ENCODE peak calls at places on chromosomes 13 and 19, in four cellular contexts. One of them, this sample, is unnamed.

GRCh38 chr13:23870356-23871146 is 18.6 kb downstream of the MIPEP start:
- DNase-seq in cardiac fibroblast: no peak
- DNase-seq in T-helper 17 cell: no peak
- DNase-seq in kidney: no peak
- DNase-seq in this sample: no peak

GRCh38 chr13:44385401-44385800 is 11.8 kb downstream of the SERP2 start:
- DNase-seq in cardiac fibroblast: no peak
- DNase-seq in T-helper 17 cell: no peak
- DNase-seq in kidney: no peak
- DNase-seq in this sample: no peak

GRCh38 chr19:46080561-46080960 is 39.8 kb upstream of the IGFL4 start:
- DNase-seq in cardiac fibroblast: peak
- DNase-seq in T-helper 17 cell: no peak
- DNase-seq in kidney: no peak
- DNase-seq in this sample: no peak

GRCh38 chr13:42574011-42574410 is at the start of gene TNFSF11:
- DNase-seq in cardiac fibroblast: peak
- DNase-seq in T-helper 17 cell: no peak
- DNase-seq in kidney: peak
- DNase-seq in this sample: no peak

GRCh38 chr13:77184455-77184854 is 142.4 kb downstream of the MYCBP2 start:
- DNase-seq in cardiac fibroblast: no peak
- DNase-seq in T-helper 17 cell: no peak
- DNase-seq in kidney: no peak
- DNase-seq in this sample: no peak

GRCh38 chr19:428144-428543 is 19.2 kb upstream of the C2CD4C start:
- DNase-seq in cardiac fibroblast: no peak
- DNase-seq in T-helper 17 cell: no peak
- DNase-seq in kidney: no peak
- DNase-seq in this sample: no peak

GRCh38 chr13:70755411-70755810 is 647.2 kb upstream of the KLHL1 start:
- DNase-seq in cardiac fibroblast: no peak
- DNase-seq in T-helper 17 cell: no peak
- DNase-seq in kidney: no peak
- DNase-seq in this sample: no peak

GRCh38 chr19:34317311-34317927 is 47.6 kb upstream of the GPI start:
- DNase-seq in cardiac fibroblast: no peak
- DNase-seq in T-helper 17 cell: peak
- DNase-seq in kidney: no peak
- DNase-seq in this sample: no peak

GRCh38 chr19:51398096-51398704 is 7.8 kb upstream of the C19orf84 start:
- DNase-seq in cardiac fibroblast: peak
- DNase-seq in T-helper 17 cell: no peak
- DNase-seq in kidney: no peak
- DNase-seq in this sample: no peak

GRCh38 chr13:28872427-28873176 is 52.5 kb downstream of the MTUS2 start:
- DNase-seq in cardiac fibroblast: no peak
- DNase-seq in T-helper 17 cell: no peak
- DNase-seq in kidney: no peak
- DNase-seq in this sample: no peak

GRCh38 chr19:41226053-41226873 is 7.2 kb downstream of the AXL start:
- DNase-seq in cardiac fibroblast: peak
- DNase-seq in T-helper 17 cell: peak
- DNase-seq in kidney: peak
- DNase-seq in this sample: peak

GRCh38 chr13:49022472-49023144 is 46.9 kb downstream of the FNDC3A start:
- DNase-seq in cardiac fibroblast: no peak
- DNase-seq in T-helper 17 cell: no peak
- DNase-seq in kidney: no peak
- DNase-seq in this sample: no peak

GRCh38 chr19:47758433-47758784 is 13.1 kb downstream of the NOP53 start:
- DNase-seq in cardiac fibroblast: no peak
- DNase-seq in T-helper 17 cell: no peak
- DNase-seq in kidney: no peak
- DNase-seq in this sample: no peak

GRCh38 chr19:37932985-37933953 is 26.3 kb downstream of the SIPA1L3 start:
- DNase-seq in cardiac fibroblast: peak
- DNase-seq in T-helper 17 cell: no peak
- DNase-seq in kidney: peak
- DNase-seq in this sample: no peak

GRCh38 chr13:112658807-112659206 is 31.0 kb upstream of the ATP11A start:
- DNase-seq in cardiac fibroblast: no peak
- DNase-seq in T-helper 17 cell: no peak
- DNase-seq in kidney: no peak
- DNase-seq in this sample: no peak

GRCh38 chr13:28650284-28650683 is 8.6 kb upstream of the POMP start:
- DNase-seq in cardiac fibroblast: no peak
- DNase-seq in T-helper 17 cell: no peak
- DNase-seq in kidney: no peak
- DNase-seq in this sample: no peak

GRCh38 chr19:10112895-10113591 is 1.6 kb downstream of the P2RY11 start:
- DNase-seq in cardiac fibroblast: peak
- DNase-seq in T-helper 17 cell: peak
- DNase-seq in kidney: peak
- DNase-seq in this sample: peak

This sample was measured in posterior vena cava.